ENCODE peak calls at places on chromosomes 13 and 19, in ten cellular contexts. S, A, M, U, N, G, I, T, L and R are unnamed samples.

GRCh38 chr19:16342002-16342715 is 17.5 kb downstream of the KLF2 start:
- DNase-seq in I (peak), A (peak), U (no peak), M (no peak), L (no peak), T (no peak), S (no peak), N (no peak), G (peak), R (peak)

GRCh38 chr13:54836273-54836672 is 1807.7 kb downstream of the OLFM4 start:
- DNase-seq in L (no peak), G (no peak), T (no peak), U (no peak), S (no peak), A (no peak), I (no peak), N (no peak), M (no peak), R (no peak)

GRCh38 chr19:39677931-39678889 is 22.5 kb downstream of the LGALS16 start:
- DNase-seq in A (no peak), L (no peak), N (peak), I (no peak), G (no peak), M (peak), T (no peak), S (peak), U (no peak), R (no peak)

GRCh38 chr19:53659292-53659691 is 27.5 kb downstream of the DPRX start:
- DNase-seq in G (no peak), L (peak), U (no peak), N (peak), T (no peak), M (no peak), A (peak), S (no peak), I (no peak), R (no peak)

GRCh38 chr19:18282021-18282787 is 782 bp upstream of the JUND start:
- DNase-seq in A (no peak), L (no peak), S (no peak), T (no peak), N (no peak), G (no peak), U (no peak), M (peak), I (no peak), R (no peak)

GRCh38 chr13:34990399-34991224 is 48.5 kb downstream of the NBEA start:
- DNase-seq in L (peak), A (no peak), M (no peak), G (no peak), I (no peak), S (no peak), N (peak), T (no peak), U (no peak), R (no peak)

GRCh38 chr13:51158923-51159322 is 47.8 kb upstream of the C13orf42 start:
- DNase-seq in T (no peak), M (no peak), S (no peak), N (no peak), I (no peak), A (no peak), G (no peak), U (no peak), L (no peak), R (no peak)

GRCh38 chr13:33184530-33184929 is 101.0 kb downstream of the STARD13 start:
- DNase-seq in G (no peak), U (no peak), A (no peak), I (no peak), N (no peak), M (no peak), L (no peak), T (no peak), S (no peak), R (no peak)

GRCh38 chr13:67023088-67023893 is 206.8 kb downstream of the PCDH9 start:
- DNase-seq in L (peak), A (no peak), U (no peak), T (no peak), G (no peak), I (no peak), M (no peak), N (peak), S (no peak), R (no peak)

GRCh38 chr19:11721681-11722080 is 17.1 kb downstream of the ZNF823 start:
- DNase-seq in G (no peak), N (no peak), T (no peak), M (no peak), U (no peak), L (peak), A (no peak), I (no peak), S (no peak), R (no peak)

GRCh38 chr13:33927315-33927714 is 109.4 kb downstream of the RFC3 start:
- DNase-seq in A (no peak), N (peak), I (no peak), L (no peak), U (no peak), T (no peak), S (no peak), G (no peak), M (no peak), R (no peak)

GRCh38 chr19:35140898-35141626 is 2.0 kb upstream of the FXYD7 start:
- DNase-seq in L (peak), M (peak), I (no peak), S (peak), U (peak), T (peak), G (peak), N (peak), A (peak), R (peak)

GRCh38 chr19:12880551-12881171 is 588 bp downstream of the DNASE2 start:
- DNase-seq in A (no peak), I (no peak), L (peak), N (no peak), U (no peak), M (peak), G (no peak), T (no peak), S (peak), R (no peak)

GRCh38 chr19:50932018-50932689 is 20.7 kb downstream of the KLK5 start:
- DNase-seq in N (no peak), T (no peak), L (no peak), A (no peak), G (no peak), S (no peak), M (no peak), U (no peak), I (no peak), R (no peak)

GRCh38 chr19:16327501-16327900 is 2.9 kb downstream of the KLF2 start:
- DNase-seq in L (no peak), G (peak), U (no peak), M (no peak), S (no peak), I (no peak), A (no peak), N (no peak), T (no peak), R (no peak)

GRCh38 chr13:101018720-101019119 is 344.1 kb upstream of the TMTC4 start:
- DNase-seq in N (peak), T (no peak), S (no peak), U (no peak), M (no peak), L (no peak), G (no peak), A (no peak), I (no peak), R (peak)

GRCh38 chr13:32195713-32196112 is 119.5 kb downstream of the ZAR1L start:
- DNase-seq in T (no peak), I (no peak), A (no peak), N (no peak), U (no peak), L (no peak), S (no peak), M (no peak), G (no peak), R (no peak)

GRCh38 chr19:31144069-31144468 is 205.2 kb downstream of the TSHZ3 start:
- DNase-seq in U (no peak), N (no peak), L (no peak), G (no peak), I (no peak), S (no peak), T (no peak), M (no peak), A (no peak), R (no peak)

GRCh38 chr13:21031594-21031993 is 29.8 kb downstream of the LATS2 start:
- DNase-seq in M (no peak), G (no peak), A (no peak), T (no peak), L (no peak), I (no peak), U (no peak), N (no peak), S (no peak), R (no peak)

GRCh38 chr13:21034602-21035190 is 26.7 kb downstream of the LATS2 start:
- DNase-seq in S (no peak), L (peak), M (no peak), N (no peak), G (no peak), U (no peak), I (no peak), T (no peak), A (peak), R (no peak)

GRCh38 chr13:21033866-21034601 is 27.4 kb downstream of the LATS2 start:
- DNase-seq in A (no peak), N (no peak), T (no peak), S (no peak), I (no peak), L (no peak), U (peak), M (no peak), G (no peak), R (peak)

GRCh38 chr13:21032656-21033055 is 28.7 kb downstream of the LATS2 start:
- DNase-seq in L (no peak), M (no peak), I (no peak), A (no peak), T (no peak), G (no peak), U (no peak), N (no peak), S (no peak), R (no peak)

GRCh38 chr13:21033224-21033855 is 28.0 kb downstream of the LATS2 start:
- DNase-seq in T (no peak), U (peak), L (no peak), N (no peak), G (no peak), S (no peak), I (no peak), A (peak), M (no peak), R (no peak)
- H3K27ac ChIP-seq in T (peak), U (peak), L (peak), N (peak), G (no peak), S (peak), I (no peak), A (peak), M (peak), R (peak)

GRCh38 chr13:26787961-26788360 is 27.4 kb upstream of the GPR12 start:
- DNase-seq in G (no peak), L (no peak), T (no peak), S (no peak), I (no peak), M (no peak), N (no peak), A (no peak), U (no peak), R (no peak)

GRCh38 chr13:26786651-26787295 is 26.2 kb upstream of the GPR12 start:
- DNase-seq in U (no peak), G (no peak), M (no peak), I (no peak), S (no peak), A (no peak), T (no peak), L (no peak), N (no peak), R (no peak)

GRCh38 chr13:26785845-26786630 is 25.5 kb upstream of the GPR12 start:
- DNase-seq in A (peak), S (no peak), T (no peak), M (no peak), G (peak), L (peak), U (no peak), N (no peak), I (no peak), R (no peak)

DNA sequence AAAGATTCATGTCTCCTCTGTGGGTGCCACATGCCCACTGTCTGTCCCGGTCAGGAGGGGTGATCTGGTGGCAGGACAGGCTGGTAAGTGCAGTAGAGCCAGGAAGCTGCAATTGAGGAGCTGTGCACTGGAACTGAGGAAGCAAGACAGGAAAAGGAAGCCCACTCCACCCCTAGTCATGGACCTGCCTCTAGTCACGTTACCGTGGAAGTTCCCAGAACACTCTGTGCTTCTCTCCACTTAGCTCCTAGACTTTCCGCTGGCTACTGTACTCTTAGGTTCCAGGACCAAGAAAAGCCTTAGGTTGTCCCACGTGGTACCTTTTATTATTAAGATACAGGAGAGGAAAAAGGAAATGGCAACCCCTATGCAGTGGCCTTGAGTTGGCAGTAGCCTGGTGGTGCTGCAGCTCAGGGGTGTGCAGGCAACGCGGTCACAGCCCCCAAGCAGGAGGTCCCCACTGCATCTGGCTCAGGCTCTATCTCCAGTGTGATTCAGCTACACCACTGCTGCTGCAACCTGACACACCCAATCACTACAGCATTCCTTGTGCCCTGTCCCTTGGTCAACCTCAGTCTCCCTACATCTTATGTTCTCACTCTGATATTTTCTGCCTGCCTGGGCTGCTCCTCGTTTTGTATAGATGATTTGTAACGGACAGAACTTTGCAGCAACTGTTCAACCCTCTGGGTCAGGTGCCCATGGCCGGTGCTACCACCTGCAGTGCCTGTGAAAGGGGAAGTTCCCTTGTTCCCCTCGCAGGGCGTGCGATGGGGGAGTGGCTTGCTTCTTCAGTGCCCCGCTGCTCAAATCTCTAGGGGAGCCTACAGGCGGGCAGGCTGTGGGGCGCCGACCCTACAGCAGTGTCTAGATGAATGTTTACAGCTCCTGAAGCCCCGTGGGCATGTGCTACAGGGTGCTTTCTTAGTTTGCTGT is 24.4 kb upstream of the GPR12 start:
- DNase-seq in N (no peak), M (no peak), T (no peak), G (no peak), L (peak), S (no peak), I (no peak), A (no peak), U (no peak), R (no peak)
- H3K4me3 ChIP-seq in N (no peak), M (no peak), T (no peak), G (peak), L (peak), S (no peak), I (peak), A (peak), U (no peak), R (no peak)

GRCh38 chr19:38162632-38163031 is 61.4 kb downstream of the DPF1 start:
- DNase-seq in A (no peak), G (no peak), L (no peak), N (peak), M (peak), U (no peak), T (no peak), S (no peak), I (no peak), R (no peak)

GRCh38 chr19:38165335-38165734 is 58.7 kb downstream of the DPF1 start:
- DNase-seq in S (no peak), I (no peak), G (no peak), L (no peak), A (no peak), T (no peak), M (no peak), N (no peak), U (no peak), R (no peak)

GRCh38 chr19:38164526-38164925 is 59.5 kb downstream of the DPF1 start:
- DNase-seq in A (no peak), N (no peak), I (no peak), L (no peak), M (peak), G (no peak), T (no peak), U (no peak), S (no peak), R (no peak)

GRCh38 chr19:38163419-38164290 is 60.4 kb downstream of the DPF1 start:
- DNase-seq in S (no peak), L (no peak), T (no peak), A (no peak), U (no peak), N (no peak), G (no peak), M (peak), I (no peak), R (no peak)

DNA sequence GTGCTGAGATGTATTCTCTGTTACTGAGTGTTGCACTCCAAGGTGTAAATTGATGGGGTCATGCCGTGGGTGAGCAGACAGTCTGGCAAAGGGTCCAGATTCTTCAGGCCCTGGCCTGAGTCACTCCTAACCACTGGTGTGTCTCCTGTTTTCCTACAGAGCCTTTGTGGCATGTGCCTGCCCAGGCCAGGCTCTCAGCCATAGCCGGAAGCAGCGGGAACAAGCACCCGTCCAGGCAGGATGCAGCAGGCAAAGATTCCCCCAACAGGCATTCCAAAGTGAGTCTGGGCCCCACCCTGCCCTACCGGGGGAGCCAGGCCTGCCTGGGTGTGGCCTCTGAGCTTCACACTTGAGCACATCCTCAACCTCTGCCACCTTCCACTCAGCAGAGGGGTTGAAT is 61.9 kb downstream of the DPF1 start:
- DNase-seq in T (no peak), S (no peak), I (no peak), G (no peak), N (no peak), A (no peak), L (no peak), U (no peak), M (peak), R (no peak)
- H3K27ac ChIP-seq in T (no peak), S (no peak), I (no peak), G (no peak), N (no peak), A (no peak), L (no peak), U (no peak), M (no peak), R (no peak)

GRCh38 chr19:34088292-34088691 is 84.0 kb upstream of the LSM14A start:
- DNase-seq in T (no peak), S (no peak), M (no peak), G (no peak), N (no peak), A (no peak), U (no peak), L (no peak), I (no peak), R (no peak)

GRCh38 chr19:34084396-34085145 is 87.7 kb upstream of the LSM14A start:
- DNase-seq in T (no peak), N (no peak), M (no peak), S (no peak), G (no peak), A (no peak), U (no peak), L (peak), I (no peak), R (no peak)

GRCh38 chr19:34085336-34085735 is 87.0 kb upstream of the LSM14A start:
- DNase-seq in U (no peak), A (no peak), I (no peak), S (no peak), T (no peak), G (no peak), L (no peak), N (no peak), M (no peak), R (no peak)

GRCh38 chr19:34082289-34083077 is 89.8 kb upstream of the LSM14A start:
- DNase-seq in G (no peak), T (no peak), S (no peak), U (no peak), M (no peak), L (peak), A (no peak), N (no peak), I (no peak), R (no peak)
- H3K4me3 ChIP-seq in G (no peak), T (no peak), S (no peak), U (no peak), M (no peak), L (no peak), A (no peak), N (no peak), I (no peak), R (no peak)

DNA sequence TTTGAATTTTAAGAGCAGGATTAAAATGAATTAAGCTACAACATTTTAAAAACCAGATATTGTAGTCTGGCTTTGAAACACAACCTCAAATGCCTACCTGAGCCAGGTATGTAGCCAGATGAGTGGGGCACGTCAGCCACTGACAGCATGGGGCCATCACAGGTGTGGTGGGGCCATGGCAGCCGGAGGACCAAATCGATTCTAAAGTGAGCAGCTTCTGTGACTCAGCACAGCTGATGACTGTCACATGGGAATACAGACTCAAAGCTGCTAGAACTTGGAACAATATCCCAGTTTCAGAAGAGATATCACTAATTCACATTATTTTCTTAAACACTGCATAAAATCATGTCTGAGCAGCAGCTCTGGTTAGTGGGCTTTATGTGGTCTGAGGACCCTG is 52.8 kb downstream of the SERP2 start:
- DNase-seq in G (no peak), T (no peak), S (no peak), M (no peak), L (no peak), A (no peak), U (no peak), N (no peak), I (no peak), R (no peak)
- H3K27ac ChIP-seq in G (no peak), T (no peak), S (no peak), M (no peak), L (no peak), A (no peak), U (no peak), N (no peak), I (no peak), R (no peak)

GRCh38 chr13:23432589-23432988 is 913 bp downstream of the SACS start:
- DNase-seq in M (no peak), G (no peak), L (no peak), S (no peak), I (no peak), A (no peak), U (no peak), N (no peak), T (no peak), R (no peak)

GRCh38 chr13:23433171-23434153 is at the start of gene SACS:
- DNase-seq in M (no peak), N (peak), I (no peak), A (no peak), S (no peak), L (peak), T (no peak), U (no peak), G (no peak), R (peak)

GRCh38 chr13:23428183-23428528 is 5.3 kb downstream of the SACS start:
- DNase-seq in A (no peak), M (no peak), L (no peak), I (no peak), N (no peak), T (no peak), G (no peak), S (no peak), U (no peak), R (no peak)

GRCh38 chr13:23427342-23428182 is 5.9 kb downstream of the SACS start:
- DNase-seq in A (no peak), U (peak), S (no peak), M (no peak), G (no peak), N (peak), T (peak), L (no peak), I (no peak), R (no peak)

GRCh38 chr13:23430664-23431063 is 2.8 kb downstream of the SACS start:
- DNase-seq in L (no peak), I (no peak), S (no peak), G (no peak), U (no peak), M (no peak), T (no peak), A (no peak), N (no peak), R (no peak)
- H3K4me3 ChIP-seq in L (no peak), I (no peak), S (no peak), G (no peak), U (no peak), M (no peak), T (no peak), A (no peak), N (no peak), R (no peak)

GRCh38 chr19:2780284-2780683 is 2.8 kb downstream of the SGTA start:
- DNase-seq in I (no peak), L (no peak), N (no peak), M (no peak), A (no peak), T (no peak), U (no peak), S (no peak), G (no peak), R (no peak)
- H3K27ac ChIP-seq in I (no peak), L (no peak), N (no peak), M (no peak), A (no peak), T (no peak), U (no peak), S (no peak), G (no peak), R (no peak)

GRCh38 chr13:110232146-110232545 is 74.8 kb downstream of the COL4A1 start:
- DNase-seq in M (no peak), N (no peak), L (no peak), S (no peak), U (no peak), A (no peak), I (no peak), G (no peak), T (no peak), R (no peak)
- H3K4me3 ChIP-seq in M (no peak), N (no peak), L (no peak), S (no peak), U (peak), A (no peak), I (no peak), G (no peak), T (no peak), R (no peak)